ENCODE peak calls at places on chromosome 18, in five cellular contexts. O, X, E, L and V are unnamed samples.

GRCh38 chr18:64094210-64094609 is 54.7 kb downstream of the LINC00305 start:
- DNase-seq in X (no peak), E (no peak), O (no peak), L (no peak), V (no peak)

GRCh38 chr18:9117980-9118841 is 15.7 kb downstream of the NDUFV2 start:
- DNase-seq in L (no peak), E (no peak), X (no peak), O (no peak), V (no peak)

GRCh38 chr18:7856099-7856498 is 289.0 kb downstream of the PTPRM start:
- DNase-seq in L (no peak), O (no peak), X (no peak), E (no peak), V (no peak)

GRCh38 chr18:34880882-34881852 is 160.0 kb upstream of the MAPRE2 start:
- DNase-seq in L (peak), E (no peak), X (no peak), O (no peak), V (no peak)

GRCh38 chr18:22194151-22194598 is 24.8 kb downstream of the GATA6 start:
- DNase-seq in E (no peak), X (no peak), L (no peak), O (no peak), V (no peak)

GRCh38 chr18:67261931-67262552 is 254.5 kb downstream of the DSEL start:
- DNase-seq in X (no peak), E (no peak), O (no peak), L (no peak), V (no peak)

GRCh38 chr18:75023473-75023872 is 185.5 kb downstream of the PTGR3 start:
- DNase-seq in L (no peak), O (no peak), X (no peak), E (no peak), V (no peak)

GRCh38 chr18:34806527-34806926 is 96.4 kb downstream of the DTNA start:
- DNase-seq in X (no peak), L (no peak), O (no peak), E (no peak), V (no peak)

GRCh38 chr18:59437851-59438250 is 78.8 kb upstream of the LMAN1 start:
- DNase-seq in E (no peak), O (no peak), X (no peak), L (no peak), V (no peak)

GRCh38 chr18:25299426-25299825 is 52.5 kb downstream of the ZNF521 start:
- DNase-seq in L (peak), E (no peak), X (no peak), O (no peak), V (no peak)

GRCh38 chr18:54918060-54918459 is 41.2 kb downstream of the CCDC68 start:
- DNase-seq in X (no peak), O (no peak), L (no peak), E (no peak), V (no peak)

GRCh38 chr18:79598046-79598884 is 81.3 kb upstream of the CTDP1 start:
- DNase-seq in O (no peak), E (no peak), X (no peak), L (no peak), V (no peak)

GRCh38 chr18:22428672-22429071 is 11.0 kb upstream of the CTAGE1 start:
- DNase-seq in E (no peak), X (no peak), L (no peak), O (no peak), V (no peak)